ENCODE peak calls at places on chromosomes 6 and 20, in eight cellular contexts. V is RWPE1, P is BE2C, T is uterus, H is stomach, L is Panc1, I is progenitor cell of endocrine pancreas, K is adrenal gland. Q is an unnamed sample.

GRCh38 chr6:87623248-87623647 is 33.3 kb downstream of the ORC3 start:
- DNase-seq in V (no peak), H (no peak), L (no peak), P (no peak), T (no peak), I (no peak), K (no peak), Q (no peak)

GRCh38 chr20:59813126-59813947 is 120.1 kb downstream of the SYCP2 start:
- DNase-seq in H (peak), I (no peak), V (no peak), P (no peak), K (no peak), T (no peak), L (no peak), Q (no peak)

GRCh38 chr20:58538752-58539151 is 23.6 kb upstream of the APCDD1L start:
- DNase-seq in V (no peak), L (no peak), I (no peak), T (no peak), H (no peak), P (no peak), K (no peak), Q (no peak)

GRCh38 chr6:140660295-140660694 is 1285.8 kb upstream of the CITED2 start:
- DNase-seq in P (no peak), T (no peak), L (no peak), H (no peak), I (no peak), K (no peak), V (no peak), Q (no peak)

GRCh38 chr6:4071330-4071729 is 7.6 kb downstream of the FAM217A start:
- DNase-seq in L (no peak), T (no peak), V (no peak), K (no peak), H (no peak), I (no peak), P (no peak), Q (no peak)

GRCh38 chr20:59190509-59190908 is 26.9 kb downstream of the ZNF831 start:
- DNase-seq in L (no peak), K (no peak), P (no peak), H (no peak), I (no peak), T (no peak), V (no peak), Q (no peak)

GRCh38 chr20:2993250-2993649 is 50.2 kb upstream of the GNRH2 start:
- DNase-seq in T (no peak), V (no peak), I (no peak), K (no peak), L (no peak), H (no peak), P (no peak), Q (no peak)

GRCh38 chr6:47651505-47651944 is 46.9 kb upstream of the ADGRF4 start:
- DNase-seq in T (no peak), K (peak), I (no peak), H (no peak), V (peak), P (no peak), L (no peak), Q (no peak)

GRCh38 chr20:46764068-46764467 is 54.6 kb downstream of the SLC2A10 start:
- DNase-seq in H (no peak), L (no peak), T (no peak), I (no peak), K (no peak), V (no peak), P (no peak), Q (no peak)

GRCh38 chr6:31203345-31203979 is 33.0 kb upstream of the POU5F1 start:
- DNase-seq in H (no peak), P (no peak), I (no peak), T (peak), K (no peak), L (peak), V (peak), Q (no peak)

GRCh38 chr20:5180933-5181332 is 54.1 kb downstream of the CDS2 start:
- DNase-seq in K (no peak), V (no peak), L (no peak), T (no peak), P (no peak), H (no peak), I (no peak), Q (no peak)

GRCh38 chr6:164151762-164152161 is 737.2 kb downstream of the QKI start:
- DNase-seq in T (no peak), H (no peak), V (no peak), K (no peak), L (no peak), I (no peak), P (no peak), Q (no peak)

GRCh38 chr6:113182370-113183141 is 674.6 kb upstream of the MARCKS start:
- DNase-seq in I (no peak), P (no peak), K (no peak), L (peak), H (no peak), T (no peak), V (peak), Q (no peak)

GRCh38 chr6:29705389-29706231 is 17.6 kb upstream of the HLA-F start:
- DNase-seq in I (no peak), K (peak), T (peak), H (no peak), L (no peak), P (peak), V (peak), Q (peak)

GRCh38 chr6:12537389-12537788 is 179.2 kb upstream of the PHACTR1 start:
- DNase-seq in V (no peak), H (no peak), L (no peak), K (no peak), T (no peak), I (no peak), P (no peak), Q (no peak)

GRCh38 chr6:19433101-19433500 is 404.1 kb upstream of the ID4 start:
- DNase-seq in P (no peak), T (peak), H (no peak), V (no peak), I (no peak), K (no peak), L (no peak), Q (no peak)

GRCh38 chr6:29764422-29765196 is 41.4 kb downstream of the HLA-F start:
- DNase-seq in P (no peak), K (no peak), T (no peak), I (no peak), H (no peak), L (no peak), V (no peak), Q (no peak)

GRCh38 chr6:84466521-84466920 is 239.1 kb upstream of the CEP162 start:
- DNase-seq in T (no peak), I (no peak), V (peak), K (no peak), P (peak), H (no peak), L (no peak), Q (no peak)

GRCh38 chr6:118892248-118893094 is 1.5 kb upstream of the ASF1A start:
- DNase-seq in T (no peak), V (no peak), K (no peak), H (no peak), I (no peak), L (no peak), P (no peak), Q (no peak)

GRCh38 chr20:35515949-35516645 is 13.4 kb downstream of the C20orf173 start:
- DNase-seq in P (no peak), H (peak), K (peak), L (peak), V (peak), I (no peak), T (no peak), Q (no peak)

GRCh38 chr6:98971303-98971702 is 23.6 kb upstream of the FBXL4 start:
- DNase-seq in V (no peak), T (no peak), H (no peak), K (no peak), I (no peak), L (no peak), P (no peak), Q (no peak)

GRCh38 chr6:114747995-114748625 is 405.3 kb upstream of the HS3ST5 start:
- DNase-seq in T (no peak), P (peak), L (peak), I (peak), K (peak), H (peak), V (peak), Q (peak)

GRCh38 chr6:25315194-25315593 is 36.0 kb downstream of the CARMIL1 start:
- DNase-seq in P (no peak), L (no peak), K (no peak), T (no peak), V (no peak), I (no peak), H (no peak), Q (no peak)

GRCh38 chr6:142300758-142301251 is 1.0 kb upstream of the ADGRG6 start:
- DNase-seq in L (no peak), K (peak), I (no peak), P (no peak), T (no peak), V (peak), H (peak), Q (no peak)

GRCh38 chr6:31075528-31075927 is 36.8 kb downstream of the C6orf15 start:
- DNase-seq in V (no peak), P (no peak), L (no peak), T (no peak), K (no peak), H (no peak), I (no peak), Q (no peak)

GRCh38 chr20:10524034-10524476 is 89.0 kb downstream of the SLX4IP start:
- DNase-seq in V (no peak), H (no peak), K (peak), T (peak), L (no peak), P (peak), I (no peak), Q (peak)

GRCh38 chr20:48401359-48401758 is 426.4 kb downstream of the PREX1 start:
- DNase-seq in H (no peak), L (no peak), T (no peak), I (no peak), K (no peak), P (no peak), V (no peak), Q (no peak)

GRCh38 chr20:48180637-48181036 is 395.4 kb upstream of the SULF2 start:
- DNase-seq in I (no peak), K (no peak), V (no peak), P (no peak), T (no peak), L (no peak), H (no peak), Q (no peak)

GRCh38 chr6:132401120-132401940 is at the start of gene MOXD1:
- DNase-seq in I (peak), K (peak), T (peak), P (peak), L (no peak), H (peak), V (peak), Q (peak)

GRCh38 chr6:155024628-155025027 is 29.5 kb downstream of the TIAM2 start:
- DNase-seq in V (no peak), T (no peak), K (peak), H (no peak), L (no peak), P (no peak), I (no peak), Q (no peak)

DNA sequence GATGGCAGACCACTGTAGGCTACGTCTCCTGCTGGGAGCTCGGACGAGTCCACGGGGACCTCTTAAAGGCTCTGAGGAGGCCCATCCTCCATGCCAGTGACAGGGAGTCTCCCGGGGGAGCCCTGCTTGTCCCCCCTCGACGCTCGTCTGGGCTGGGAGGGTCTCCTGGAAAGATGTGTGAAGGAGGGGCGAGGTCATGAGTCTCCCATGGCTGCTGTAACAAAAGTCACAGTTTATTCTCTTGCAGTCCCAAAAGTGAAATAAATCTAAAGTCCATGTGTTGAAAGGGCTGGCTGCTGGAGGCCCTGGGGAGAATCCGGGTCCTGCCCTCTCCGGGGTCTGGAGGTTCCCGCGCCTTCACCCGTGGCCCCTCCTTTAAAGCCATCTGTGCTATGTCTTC is 67.1 kb upstream of the GATA5 start:
- DNase-seq in L (no peak), H (no peak), P (no peak), T (no peak), K (no peak), V (no peak), I (no peak), Q (peak)
- TF ChIP-seq CTCF in L (no peak), H (no peak), P (no peak), T (no peak), K (no peak), V (no peak), I (no peak), Q (no peak)

DNA sequence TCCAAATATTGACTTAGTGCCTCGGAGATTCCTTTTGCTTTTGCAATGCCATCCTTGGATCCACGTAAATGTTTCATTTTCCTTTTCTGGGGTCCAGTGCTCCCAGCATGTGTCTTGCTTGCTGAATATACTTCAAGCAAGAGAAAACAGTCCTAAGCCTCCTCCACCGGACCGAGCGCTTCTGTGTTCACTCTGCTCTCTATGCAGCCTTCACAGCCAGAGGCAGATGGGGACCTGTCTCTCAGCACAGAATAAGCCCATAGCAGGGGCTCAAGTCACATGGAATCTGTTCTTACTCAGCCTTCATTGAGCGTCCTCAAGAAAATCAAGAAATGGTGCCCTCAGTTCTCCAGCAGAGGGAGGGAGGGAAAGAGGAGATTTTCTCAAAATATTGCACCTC is 71.4 kb downstream of the ISM1 start:
- DNase-seq in K (no peak), I (no peak), V (no peak), T (no peak), H (no peak), P (no peak), L (no peak), Q (no peak)
- TF ChIP-seq CTCF in K (no peak), I (no peak), V (no peak), T (no peak), H (no peak), P (no peak), L (no peak), Q (no peak)

GRCh38 chr6:21538186-21538798 is 55.3 kb upstream of the SOX4 start:
- DNase-seq in V (no peak), H (no peak), P (no peak), K (no peak), L (no peak), T (no peak), I (no peak), Q (no peak)

GRCh38 chr6:21539621-21540100 is 53.9 kb upstream of the SOX4 start:
- DNase-seq in K (no peak), V (no peak), L (no peak), I (no peak), P (no peak), H (no peak), T (no peak), Q (no peak)

GRCh38 chr6:21533678-21534077 is 59.9 kb upstream of the SOX4 start:
- DNase-seq in I (no peak), P (no peak), L (no peak), T (no peak), V (no peak), H (no peak), K (no peak), Q (no peak)

GRCh38 chr6:21536280-21536766 is 57.2 kb upstream of the SOX4 start:
- DNase-seq in H (no peak), V (no peak), L (no peak), P (no peak), T (no peak), I (no peak), K (no peak), Q (no peak)

DNA sequence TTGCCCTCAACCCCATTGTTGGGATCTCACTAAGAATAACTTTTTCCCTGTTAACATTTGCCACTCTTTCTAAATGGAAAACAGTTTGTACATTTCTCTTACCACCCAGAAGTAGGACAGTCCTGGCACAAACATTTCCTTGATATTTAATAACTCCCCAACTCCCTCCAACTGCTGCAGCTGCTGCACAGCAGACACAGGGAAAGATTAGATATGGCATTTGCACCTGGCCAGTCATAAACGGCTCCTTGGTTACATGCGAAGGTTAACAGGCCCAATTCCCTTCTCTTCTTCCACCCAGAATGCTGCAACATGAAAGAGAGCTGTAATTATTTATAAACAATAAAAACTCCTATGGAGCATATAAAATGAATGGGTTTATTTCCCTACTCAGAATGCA is 55.9 kb upstream of the SOX4 start:
- DNase-seq in I (no peak), T (no peak), V (no peak), K (no peak), P (peak), L (no peak), H (peak), Q (no peak)
- TF ChIP-seq CTCF in I (no peak), T (no peak), V (no peak), K (no peak), P (no peak), L (no peak), H (no peak), Q (no peak)

GRCh38 chr20:44651507-44652373 is at the start of gene ADA:
- DNase-seq in I (peak), K (peak), H (peak), T (peak), V (peak), L (no peak), P (peak), Q (peak)
- TF ChIP-seq CTCF in I (peak), K (no peak), H (no peak), T (no peak), V (no peak), L (no peak), P (no peak), Q (no peak)

GRCh38 chr6:61887425-61887824 is 398.6 kb downstream of the KHDRBS2 start:
- DNase-seq in L (no peak), P (no peak), I (no peak), K (no peak), H (no peak), T (no peak), V (no peak), Q (no peak)

GRCh38 chr6:61886608-61887259 is 399.3 kb downstream of the KHDRBS2 start:
- DNase-seq in I (no peak), T (no peak), K (no peak), P (no peak), V (no peak), L (no peak), H (no peak), Q (no peak)
- TF ChIP-seq CTCF in I (peak), T (no peak), K (no peak), P (no peak), V (peak), L (peak), H (no peak), Q (peak)

Q was measured in nephron progenitor cell.